ENCODE peak calls at places on chromosomes 6 and 20, in nine cellular contexts. One of them, this sample, is unnamed. For H3K9me3, the result is how much of the 10 kb centered on the place peaks cover.

GRCh38 chr20:9021699-9022098 is 47.2 kb upstream of the PLCB4 start:
- DNase-seq in tibial nerve: no peak
- DNase-seq in adrenal gland: no peak
- DNase-seq in upper lobe of right lung: no peak
- DNase-seq in uterus: no peak
- DNase-seq in psoas muscle: no peak
- DNase-seq in heart right ventricle: no peak
- DNase-seq in CD8-positive, alpha-beta T cell: no peak
- DNase-seq in HepG2: no peak
- DNase-seq in this sample: no peak

GRCh38 chr20:12023169-12023795 is 105.6 kb downstream of the BTBD3 start:
- DNase-seq in HepG2: no peak
- DNase-seq in tibial nerve: no peak
- DNase-seq in heart right ventricle: no peak
- DNase-seq in psoas muscle: no peak
- DNase-seq in adrenal gland: no peak
- DNase-seq in uterus: no peak
- DNase-seq in CD8-positive, alpha-beta T cell: no peak
- DNase-seq in upper lobe of right lung: no peak
- DNase-seq in this sample: peak

GRCh38 chr6:92126088-92126487 is 1293.3 kb downstream of the EPHA7 start:
- DNase-seq in tibial nerve: no peak
- DNase-seq in uterus: no peak
- DNase-seq in HepG2: peak
- DNase-seq in CD8-positive, alpha-beta T cell: no peak
- DNase-seq in adrenal gland: no peak
- DNase-seq in heart right ventricle: no peak
- DNase-seq in upper lobe of right lung: no peak
- DNase-seq in psoas muscle: no peak
- DNase-seq in this sample: no peak

GRCh38 chr6:109471105-109471810 is 11.8 kb downstream of the ZBTB24 start:
- DNase-seq in CD8-positive, alpha-beta T cell: no peak
- DNase-seq in tibial nerve: no peak
- DNase-seq in uterus: no peak
- DNase-seq in heart right ventricle: no peak
- DNase-seq in upper lobe of right lung: no peak
- DNase-seq in adrenal gland: no peak
- DNase-seq in psoas muscle: no peak
- DNase-seq in HepG2: no peak
- DNase-seq in this sample: no peak

GRCh38 chr6:132065556-132065955 is 114.4 kb upstream of the CCN2 start:
- DNase-seq in CD8-positive, alpha-beta T cell: no peak
- DNase-seq in adrenal gland: no peak
- DNase-seq in tibial nerve: no peak
- DNase-seq in heart right ventricle: no peak
- DNase-seq in HepG2: no peak
- DNase-seq in uterus: no peak
- DNase-seq in upper lobe of right lung: no peak
- DNase-seq in psoas muscle: no peak
- DNase-seq in this sample: no peak

GRCh38 chr6:146582857-146583256 is 15.9 kb upstream of the ADGB start:
- DNase-seq in adrenal gland: peak
- DNase-seq in CD8-positive, alpha-beta T cell: no peak
- DNase-seq in upper lobe of right lung: no peak
- DNase-seq in uterus: no peak
- DNase-seq in heart right ventricle: no peak
- DNase-seq in HepG2: no peak
- DNase-seq in tibial nerve: peak
- DNase-seq in psoas muscle: peak
- DNase-seq in this sample: no peak

GRCh38 chr6:28953039-28953872 is 29.5 kb upstream of the TRIM27 start:
- DNase-seq in heart right ventricle: no peak
- DNase-seq in uterus: peak
- DNase-seq in psoas muscle: no peak
- DNase-seq in tibial nerve: no peak
- DNase-seq in HepG2: peak
- DNase-seq in adrenal gland: peak
- DNase-seq in upper lobe of right lung: no peak
- DNase-seq in CD8-positive, alpha-beta T cell: no peak
- DNase-seq in this sample: peak

GRCh38 chr6:34025851-34026250 is 120.0 kb downstream of the GRM4 start:
- DNase-seq in psoas muscle: no peak
- DNase-seq in CD8-positive, alpha-beta T cell: no peak
- DNase-seq in upper lobe of right lung: no peak
- DNase-seq in adrenal gland: no peak
- DNase-seq in tibial nerve: no peak
- DNase-seq in heart right ventricle: no peak
- DNase-seq in uterus: no peak
- DNase-seq in HepG2: no peak
- DNase-seq in this sample: no peak

GRCh38 chr20:5463007-5463686 is 146.4 kb upstream of the PROKR2 start:
- DNase-seq in CD8-positive, alpha-beta T cell: no peak
- DNase-seq in heart right ventricle: no peak
- DNase-seq in upper lobe of right lung: no peak
- DNase-seq in tibial nerve: no peak
- DNase-seq in uterus: no peak
- DNase-seq in psoas muscle: no peak
- DNase-seq in adrenal gland: no peak
- DNase-seq in HepG2: no peak
- DNase-seq in this sample: no peak

GRCh38 chr20:31537859-31538245 is 23.6 kb downstream of the HM13 start:
- DNase-seq in heart right ventricle: no peak
- DNase-seq in upper lobe of right lung: no peak
- DNase-seq in adrenal gland: no peak
- DNase-seq in tibial nerve: no peak
- DNase-seq in psoas muscle: no peak
- DNase-seq in HepG2: no peak
- DNase-seq in CD8-positive, alpha-beta T cell: no peak
- DNase-seq in uterus: no peak
- DNase-seq in this sample: no peak

GRCh38 chr20:50992733-50993457 is 30.0 kb downstream of the KCNG1 start:
- DNase-seq in CD8-positive, alpha-beta T cell: no peak
- DNase-seq in tibial nerve: no peak
- DNase-seq in heart right ventricle: no peak
- DNase-seq in adrenal gland: no peak
- DNase-seq in upper lobe of right lung: no peak
- DNase-seq in psoas muscle: no peak
- DNase-seq in uterus: no peak
- DNase-seq in HepG2: peak
- DNase-seq in this sample: peak

DNA sequence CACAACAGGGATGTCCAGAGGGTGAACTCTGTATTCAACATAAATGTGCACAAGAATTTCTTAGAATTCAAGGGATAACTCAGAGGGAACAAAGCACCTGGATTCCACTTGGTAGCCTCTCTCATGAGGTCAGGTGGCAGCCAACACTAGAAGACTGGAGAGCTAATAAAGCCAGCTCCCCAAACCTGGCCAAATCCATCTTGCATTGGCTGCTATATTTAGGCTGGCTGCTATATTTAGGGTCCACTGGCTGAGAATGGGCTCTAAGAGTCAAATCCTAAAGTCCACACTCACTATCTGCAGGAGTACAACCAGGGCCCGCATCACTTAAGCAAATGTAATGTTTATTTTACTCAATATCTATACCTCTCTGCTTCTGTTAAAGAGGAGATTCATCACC is 20.0 kb downstream of the TBC1D7 start:
- DNase-seq in CD8-positive, alpha-beta T cell: no peak
- DNase-seq in tibial nerve: no peak
- DNase-seq in heart right ventricle: no peak
- DNase-seq in upper lobe of right lung: no peak
- DNase-seq in uterus: no peak
- DNase-seq in HepG2: no peak
- DNase-seq in adrenal gland: no peak
- DNase-seq in psoas muscle: no peak
- DNase-seq in this sample: no peak
- H3K27ac ChIP-seq in CD8-positive, alpha-beta T cell: no peak
- H3K27ac ChIP-seq in tibial nerve: no peak
- H3K27ac ChIP-seq in heart right ventricle: no peak
- H3K27ac ChIP-seq in upper lobe of right lung: peak
- H3K27ac ChIP-seq in uterus: no peak
- H3K27ac ChIP-seq in HepG2: no peak
- H3K27ac ChIP-seq in adrenal gland: no peak
- H3K27ac ChIP-seq in psoas muscle: no peak
- H3K27ac ChIP-seq in this sample: no peak

GRCh38 chr6:101226677-101227135 is 166.8 kb upstream of the GRIK2 start:
- DNase-seq in adrenal gland: no peak
- DNase-seq in psoas muscle: no peak
- DNase-seq in HepG2: peak
- DNase-seq in heart right ventricle: no peak
- DNase-seq in CD8-positive, alpha-beta T cell: no peak
- DNase-seq in upper lobe of right lung: no peak
- DNase-seq in tibial nerve: no peak
- DNase-seq in uterus: no peak
- DNase-seq in this sample: peak

DNA sequence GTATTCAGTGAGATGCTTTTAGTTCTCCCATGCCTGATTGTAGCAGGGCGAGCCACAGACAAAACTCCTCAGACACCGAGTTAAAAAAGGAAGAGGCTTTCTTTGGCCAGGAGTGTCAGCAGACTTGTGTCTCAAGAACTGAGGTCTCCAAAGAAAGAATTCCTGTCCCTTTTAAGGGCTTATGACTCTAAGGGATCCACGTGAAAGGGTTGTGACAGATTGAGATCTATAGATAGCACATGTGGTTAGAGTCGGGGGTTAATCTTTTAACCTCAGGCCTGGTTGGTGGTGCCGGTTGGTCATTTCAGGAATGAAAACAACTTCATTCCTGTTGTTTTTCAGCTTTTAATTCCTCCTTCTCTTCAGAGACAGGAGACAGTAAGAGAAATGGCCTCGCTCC is 168.8 kb upstream of the GRIK2 start:
- DNase-seq in heart right ventricle: no peak
- DNase-seq in HepG2: no peak
- DNase-seq in psoas muscle: no peak
- DNase-seq in CD8-positive, alpha-beta T cell: no peak
- DNase-seq in upper lobe of right lung: no peak
- DNase-seq in tibial nerve: no peak
- DNase-seq in adrenal gland: no peak
- DNase-seq in uterus: no peak
- DNase-seq in this sample: no peak
- H3K9me3 ChIP-seq in heart right ventricle: under half
- H3K9me3 ChIP-seq in HepG2: under half
- H3K9me3 ChIP-seq in psoas muscle: under half
- H3K9me3 ChIP-seq in CD8-positive, alpha-beta T cell: under half
- H3K9me3 ChIP-seq in upper lobe of right lung: under half
- H3K9me3 ChIP-seq in tibial nerve: under half
- H3K9me3 ChIP-seq in adrenal gland: under half
- H3K9me3 ChIP-seq in uterus: under half
- H3K9me3 ChIP-seq in this sample: under half

GRCh38 chr20:45968801-45969711 is 2.9 kb downstream of the ZNF335 start:
- DNase-seq in heart right ventricle: no peak
- DNase-seq in HepG2: no peak
- DNase-seq in psoas muscle: no peak
- DNase-seq in adrenal gland: no peak
- DNase-seq in uterus: no peak
- DNase-seq in tibial nerve: no peak
- DNase-seq in CD8-positive, alpha-beta T cell: no peak
- DNase-seq in upper lobe of right lung: peak
- DNase-seq in this sample: no peak
- H3K27ac ChIP-seq in heart right ventricle: no peak
- H3K27ac ChIP-seq in HepG2: no peak
- H3K27ac ChIP-seq in psoas muscle: peak
- H3K27ac ChIP-seq in adrenal gland: no peak
- H3K27ac ChIP-seq in uterus: peak
- H3K27ac ChIP-seq in tibial nerve: peak
- H3K27ac ChIP-seq in CD8-positive, alpha-beta T cell: no peak
- H3K27ac ChIP-seq in upper lobe of right lung: no peak
- H3K27ac ChIP-seq in this sample: no peak

DNA sequence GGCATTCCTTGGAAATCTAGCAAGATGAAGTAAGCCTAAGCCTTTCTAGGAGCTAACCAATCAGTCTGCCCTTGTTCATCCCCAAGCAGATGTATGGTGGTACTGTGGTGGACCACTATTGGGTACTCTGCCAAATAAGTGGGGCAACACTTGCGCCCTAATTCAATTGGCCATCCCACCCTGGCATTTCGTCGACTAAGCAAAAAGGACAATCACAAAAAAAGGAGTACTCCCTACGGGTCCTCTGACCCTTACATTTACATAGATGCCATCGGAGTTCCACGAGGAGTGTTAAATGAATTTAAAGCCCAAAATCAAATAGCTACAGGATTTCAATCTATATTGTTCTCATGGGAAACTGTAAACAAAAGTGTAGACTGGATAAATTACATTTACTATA is 19.5 kb downstream of the CHD6 start:
- DNase-seq in uterus: no peak
- DNase-seq in tibial nerve: no peak
- DNase-seq in psoas muscle: no peak
- DNase-seq in CD8-positive, alpha-beta T cell: no peak
- DNase-seq in upper lobe of right lung: no peak
- DNase-seq in HepG2: no peak
- DNase-seq in heart right ventricle: no peak
- DNase-seq in adrenal gland: no peak
- DNase-seq in this sample: no peak
- H3K9me3 ChIP-seq in uterus: under half
- H3K9me3 ChIP-seq in tibial nerve: under half
- H3K9me3 ChIP-seq in psoas muscle: under half
- H3K9me3 ChIP-seq in CD8-positive, alpha-beta T cell: under half
- H3K9me3 ChIP-seq in upper lobe of right lung: under half
- H3K9me3 ChIP-seq in HepG2: half or more
- H3K9me3 ChIP-seq in heart right ventricle: under half
- H3K9me3 ChIP-seq in adrenal gland: under half
- H3K9me3 ChIP-seq in this sample: half or more

GRCh38 chr6:158031191-158031444 is 49.5 kb downstream of the SYNJ2 start:
- DNase-seq in psoas muscle: no peak
- DNase-seq in HepG2: no peak
- DNase-seq in adrenal gland: no peak
- DNase-seq in tibial nerve: no peak
- DNase-seq in CD8-positive, alpha-beta T cell: no peak
- DNase-seq in upper lobe of right lung: no peak
- DNase-seq in uterus: no peak
- DNase-seq in heart right ventricle: no peak
- DNase-seq in this sample: no peak
- H3K27ac ChIP-seq in psoas muscle: peak
- H3K27ac ChIP-seq in HepG2: peak
- H3K27ac ChIP-seq in adrenal gland: no peak
- H3K27ac ChIP-seq in tibial nerve: peak
- H3K27ac ChIP-seq in CD8-positive, alpha-beta T cell: no peak
- H3K27ac ChIP-seq in upper lobe of right lung: peak
- H3K27ac ChIP-seq in uterus: peak
- H3K27ac ChIP-seq in heart right ventricle: no peak
- H3K27ac ChIP-seq in this sample: no peak

GRCh38 chr6:169409742-169410312 is 156.2 kb upstream of the THBS2 start:
- DNase-seq in psoas muscle: no peak
- DNase-seq in HepG2: no peak
- DNase-seq in heart right ventricle: no peak
- DNase-seq in tibial nerve: no peak
- DNase-seq in uterus: no peak
- DNase-seq in adrenal gland: no peak
- DNase-seq in upper lobe of right lung: no peak
- DNase-seq in CD8-positive, alpha-beta T cell: no peak
- DNase-seq in this sample: no peak
- H3K9me3 ChIP-seq in psoas muscle: under half
- H3K9me3 ChIP-seq in HepG2: under half
- H3K9me3 ChIP-seq in heart right ventricle: under half
- H3K9me3 ChIP-seq in tibial nerve: under half
- H3K9me3 ChIP-seq in uterus: under half
- H3K9me3 ChIP-seq in adrenal gland: under half
- H3K9me3 ChIP-seq in upper lobe of right lung: under half
- H3K9me3 ChIP-seq in CD8-positive, alpha-beta T cell: under half
- H3K9me3 ChIP-seq in this sample: under half